ENCODE peak calls at places on chromosome 14, in ten cellular contexts. M is stimulated activated CD4-positive, alpha-beta T cell treated with anti-CD3 and anti-CD28 coated beads, Interleukin-1b, Interleukin-23, amount 100 ng/mL, for 24 hours; S is AG09309; H is HTR-8/SVneo; Z is GM03348; A is HEK293T; V is AG08395; T is M059J; K is dorsolateral prefrontal cortex; L is naive thymus-derived CD4-positive, alpha-beta T cell. O is an unnamed sample.
A peak's percentile ranks its signal among the peaks of the same experiment; 100 is the strongest.

GRCh38 chr14:88468396-88468795 is 82.9 kb downstream of the SPATA7 start:
- DNase-seq in M (no peak), S (peak; percentile 33), H (no peak), Z (peak; percentile 29), A (no peak), V (peak; percentile 58), T (peak; percentile 90), K (no peak), L (no peak), O (no peak)

GRCh38 chr14:61526405-61527312 is 168.7 kb upstream of the HIF1A start:
- DNase-seq in M (no peak), S (no peak), H (no peak), Z (no peak), A (no peak), V (no peak), T (peak; percentile 80), K (no peak), L (no peak), O (no peak)

GRCh38 chr14:78581222-78581621 is 411.0 kb downstream of the NRXN3 start:
- DNase-seq in M (no peak), S (no peak), H (no peak), Z (no peak), A (no peak), V (no peak), T (no peak), K (no peak), L (no peak), O (no peak)

GRCh38 chr14:102229739-102230092 is 75.2 kb downstream of the MOK start:
- DNase-seq in M (no peak), S (no peak), H (no peak), Z (no peak), A (no peak), V (no peak), T (no peak), K (no peak), L (no peak), O (no peak)

GRCh38 chr14:37591941-37592287 is 3.1 kb downstream of the FOXA1 start:
- DNase-seq in M (no peak), S (no peak), H (no peak), Z (no peak), A (no peak), V (no peak), T (no peak), K (no peak), L (no peak), O (no peak)

GRCh38 chr14:104263671-104264358 is 125.4 kb downstream of the KIF26A start:
- DNase-seq in M (no peak), S (no peak), H (no peak), Z (no peak), A (no peak), V (no peak), T (no peak), K (peak; percentile 15), L (no peak), O (no peak)

GRCh38 chr14:68247281-68247680 is 427.7 kb downstream of the RAD51B start:
- DNase-seq in M (no peak), S (no peak), H (no peak), Z (no peak), A (no peak), V (no peak), T (no peak), K (no peak), L (no peak), O (no peak)

GRCh38 chr14:89915114-89915878 is 39.2 kb downstream of the EFCAB11 start:
- DNase-seq in M (peak; percentile 9), S (peak; percentile 31), H (no peak), Z (peak; percentile 64), A (peak; percentile 53), V (peak; percentile 55), T (peak; percentile 66), K (no peak), L (peak; percentile 63), O (peak; percentile 49)

GRCh38 chr14:101288436-101289229 is 272.7 kb upstream of the DIO3 start:
- DNase-seq in M (no peak), S (no peak), H (no peak), Z (no peak), A (no peak), V (no peak), T (no peak), K (no peak), L (no peak), O (no peak)

GRCh38 chr14:104082807-104083206 is 2.7 kb upstream of the ASPG start:
- DNase-seq in M (no peak), S (no peak), H (no peak), Z (no peak), A (no peak), V (no peak), T (no peak), K (no peak), L (no peak), O (no peak)

GRCh38 chr14:54338696-54339317 is 58.0 kb upstream of the CDKN3 start:
- DNase-seq in M (no peak), S (peak; percentile 29), H (peak; percentile 54), Z (peak; percentile 38), A (peak; percentile 40), V (peak; percentile 52), T (peak; percentile 66), K (no peak), L (no peak), O (no peak)

GRCh38 chr14:23095196-23096108 is at the start of gene C14orf119:
- DNase-seq in M (no peak), S (peak; percentile 98), H (peak; percentile 92), Z (peak; percentile 98), A (peak; percentile 99), V (peak; percentile 100), T (peak; percentile 99), K (no peak), L (peak; percentile 100), O (peak; percentile 99)

GRCh38 chr14:99691111-99691885 is 7.2 kb downstream of the CYP46A1 start:
- DNase-seq in M (no peak), S (no peak), H (no peak), Z (no peak), A (peak; percentile 2), V (no peak), T (no peak), K (no peak), L (no peak), O (no peak)

GRCh38 chr14:37054144-37054543 is 118.3 kb downstream of the SLC25A21 start:
- DNase-seq in M (no peak), S (no peak), H (no peak), Z (no peak), A (no peak), V (no peak), T (no peak), K (no peak), L (no peak), O (no peak)

GRCh38 chr14:67704484-67705089 is 2.9 kb downstream of the RDH12 start:
- DNase-seq in M (peak; percentile 4), S (no peak), H (peak; percentile 95), Z (peak; percentile 67), A (peak; percentile 62), V (peak; percentile 65), T (peak; percentile 58), K (no peak), L (peak; percentile 61), O (peak; percentile 53)

GRCh38 chr14:72643317-72643801 is 250.5 kb downstream of the DPF3 start:
- DNase-seq in M (no peak), S (peak; percentile 87), H (peak; percentile 99), Z (peak; percentile 95), A (no peak), V (peak; percentile 96), T (peak; percentile 98), K (no peak), L (no peak), O (no peak)

GRCh38 chr14:45940318-45940717 is 687.3 kb upstream of the MIS18BP1 start:
- DNase-seq in M (no peak), S (no peak), H (no peak), Z (no peak), A (no peak), V (no peak), T (no peak), K (no peak), L (no peak), O (no peak)

GRCh38 chr14:87102979-87103378 is 890.0 kb downstream of the GALC start:
- DNase-seq in M (no peak), S (no peak), H (no peak), Z (no peak), A (no peak), V (no peak), T (no peak), K (no peak), L (no peak), O (no peak)

GRCh38 chr14:66443158-66443695 is 42.9 kb upstream of the CCDC196 start:
- DNase-seq in M (no peak), S (no peak), H (no peak), Z (no peak), A (no peak), V (no peak), T (peak; percentile 22), K (no peak), L (no peak), O (no peak)

GRCh38 chr14:58146399-58146798 is 5.6 kb downstream of the ARMH4 start:
- DNase-seq in M (no peak), S (no peak), H (no peak), Z (no peak), A (no peak), V (no peak), T (no peak), K (no peak), L (no peak), O (no peak)

GRCh38 chr14:98956616-98957015 is 315.4 kb downstream of the BCL11B start:
- DNase-seq in M (no peak), S (no peak), H (no peak), Z (no peak), A (no peak), V (no peak), T (no peak), K (no peak), L (no peak), O (no peak)

GRCh38 chr14:67319142-67319541 is 40.5 kb downstream of the ATP6V1D start:
- DNase-seq in M (no peak), S (no peak), H (peak; percentile 97), Z (no peak), A (no peak), V (no peak), T (peak; percentile 13), K (no peak), L (no peak), O (no peak)

GRCh38 chr14:96398921-96399320 is 7.0 kb downstream of the AK7 start:
- DNase-seq in M (no peak), S (no peak), H (no peak), Z (no peak), A (no peak), V (no peak), T (no peak), K (no peak), L (no peak), O (no peak)